ENCODE peak calls at places on chromosome 1, in ten cellular contexts. U is ELR; Y is A549; Z is kidney epithelial cell; W is Right ventricle myocardium inferior; N is stimulated activated CD8-positive, alpha-beta memory T cell treated with anti-CD3 and anti-CD28 coated beads, Interleukin-15, amount 100 ng/mL, for 4 hours; S is GM03348; J is stimulated activated naive CD4-positive, alpha-beta T cell; O is AG04449; D is NT2/D1. F is an unnamed sample.

GRCh38 chr1:41545996-41546938 is 61.8 kb upstream of the EDN2 start:
- DNase-seq in U (no peak), Y (no peak), Z (no peak), W (no peak), N (no peak), S (peak; percentile 76), J (no peak), O (no peak), D (no peak), F (no peak)

GRCh38 chr1:205805082-205805711 is 7.8 kb downstream of the SLC41A1 start:
- DNase-seq in U (no peak), Y (no peak), Z (no peak), W (no peak), N (no peak), S (peak; percentile 48), J (peak; percentile 36), O (no peak), D (no peak), F (peak; percentile 70)

GRCh38 chr1:113046569-113046968 is 26.4 kb upstream of the LRIG2 start:
- DNase-seq in U (no peak), Y (no peak), Z (no peak), W (no peak), N (no peak), S (no peak), J (peak; percentile 2), O (no peak), D (no peak), F (no peak)

GRCh38 chr1:36023098-36023769 is 60.7 kb upstream of the TEKT2 start:
- DNase-seq in U (no peak), Y (no peak), Z (no peak), W (no peak), N (no peak), S (no peak), J (no peak), O (no peak), D (no peak), F (no peak)

GRCh38 chr1:237166593-237167077 is 124.7 kb downstream of the RYR2 start:
- DNase-seq in U (no peak), Y (no peak), Z (no peak), W (no peak), N (no peak), S (no peak), J (no peak), O (no peak), D (no peak), F (no peak)

GRCh38 chr1:23383547-23384311 is 14.1 kb upstream of the ZNF436 start:
- DNase-seq in U (no peak), Y (no peak), Z (no peak), W (no peak), N (no peak), S (peak; percentile 13), J (no peak), O (no peak), D (no peak), F (no peak)

GRCh38 chr1:15328785-15329480 is 80.8 kb upstream of the EFHD2 start:
- DNase-seq in U (peak; percentile 52), Y (no peak), Z (no peak), W (peak; percentile 85), N (no peak), S (peak; percentile 60), J (no peak), O (no peak), D (no peak), F (no peak)

GRCh38 chr1:6519935-6520621 is 28.6 kb upstream of the PLEKHG5 start:
- DNase-seq in U (peak; percentile 79), Y (no peak), Z (peak; percentile 63), W (peak; percentile 71), N (no peak), S (peak; percentile 84), J (no peak), O (peak; percentile 24), D (peak; percentile 89), F (no peak)

GRCh38 chr1:10788592-10789006 is 7.8 kb downstream of the CASZ1 start:
- DNase-seq in U (no peak), Y (peak; percentile 51), Z (no peak), W (no peak), N (no peak), S (no peak), J (no peak), O (no peak), D (no peak), F (no peak)

GRCh38 chr1:1326075-1326605 is 1.5 kb downstream of the CPTP start:
- DNase-seq in U (no peak), Y (no peak), Z (no peak), W (no peak), N (no peak), S (no peak), J (no peak), O (no peak), D (no peak), F (no peak)

GRCh38 chr1:204457665-204458064 is 36.9 kb downstream of the PIK3C2B start:
- DNase-seq in U (no peak), Y (no peak), Z (no peak), W (no peak), N (no peak), S (no peak), J (no peak), O (no peak), D (no peak), F (no peak)

GRCh38 chr1:47990286-47990685 is 6.9 kb downstream of the TRABD2B start:
- DNase-seq in U (no peak), Y (no peak), Z (no peak), W (no peak), N (no peak), S (no peak), J (no peak), O (no peak), D (no peak), F (no peak)

F was measured in activated naive CD4-positive, alpha-beta T cell treated with anti-CD3 and anti-CD28 coated beads, Interleukin-2, amount 50 U/mL, for 72 hours.